ENCODE peak calls at places on chromosome 16, in seven cellular contexts. Z, T, N, L, I, M and R are unnamed samples.
A peak's percentile ranks its signal among the peaks of the same experiment; 100 is the strongest.

GRCh38 chr16:75019007-75019406 is 20.2 kb downstream of the ZNRF1 start:
- DNase-seq in N (no peak), Z (no peak), M (no peak), I (no peak), L (no peak), T (no peak), R (no peak)

GRCh38 chr16:78703951-78704350 is 604.5 kb downstream of the WWOX start:
- DNase-seq in I (no peak), M (no peak), N (no peak), Z (no peak), L (no peak), T (no peak), R (no peak)

GRCh38 chr16:89295071-89295900 is 77.8 kb downstream of the ZNF778 start:
- DNase-seq in I (no peak), Z (no peak), T (no peak), M (no peak), N (no peak), L (no peak), R (no peak)

GRCh38 chr16:67481561-67482259 is 753 bp upstream of the ATP6V0D1 start:
- DNase-seq in T (peak; percentile 75), M (peak; percentile 61), Z (peak; percentile 70), I (peak; percentile 60), N (peak; percentile 33), L (peak; percentile 57), R (peak; percentile 69)

GRCh38 chr16:89749637-89750036 is 28.3 kb downstream of the ZNF276 start:
- DNase-seq in N (peak; percentile 18), I (peak; percentile 76), Z (peak; percentile 61), T (no peak), L (no peak), M (no peak), R (peak; percentile 47)

GRCh38 chr16:84950906-84951305 is 60.4 kb downstream of the ZDHHC7 start:
- DNase-seq in N (no peak), M (no peak), L (no peak), I (no peak), T (no peak), Z (no peak), R (no peak)

GRCh38 chr16:68375801-68376536 is 65.2 kb downstream of the PRMT7 start:
- DNase-seq in I (no peak), L (no peak), T (no peak), M (no peak), Z (no peak), N (no peak), R (no peak)

GRCh38 chr16:64983983-64984382 is 137.9 kb downstream of the CDH11 start:
- DNase-seq in L (peak; percentile 21), N (peak; percentile 7), T (no peak), Z (no peak), M (peak; percentile 62), I (no peak), R (peak; percentile 2)

GRCh38 chr16:89842471-89843408 is 14.5 kb downstream of the SPIRE2 start:
- DNase-seq in I (no peak), N (no peak), L (no peak), Z (no peak), M (no peak), T (no peak), R (no peak)

GRCh38 chr16:4498546-4499195 is 22.5 kb downstream of the HMOX2 start:
- DNase-seq in I (no peak), T (no peak), M (no peak), N (no peak), L (no peak), Z (no peak), R (no peak)

GRCh38 chr16:30875881-30876791 is 17.7 kb downstream of the BCL7C start:
- DNase-seq in T (peak; percentile 61), I (no peak), M (no peak), N (no peak), L (peak; percentile 35), Z (peak; percentile 27), R (peak; percentile 83)

GRCh38 chr16:66263168-66263972 is 103.1 kb upstream of the CDH5 start:
- DNase-seq in I (no peak), N (no peak), M (no peak), T (no peak), L (no peak), Z (no peak), R (no peak)

GRCh38 chr16:86044881-86045600 is 146.1 kb downstream of the IRF8 start:
- DNase-seq in I (no peak), T (peak; percentile 56), M (no peak), N (no peak), L (no peak), Z (peak; percentile 24), R (peak; percentile 72)

GRCh38 chr16:27781195-27781524 is 231.2 kb downstream of the KATNIP start:
- DNase-seq in L (no peak), Z (no peak), N (no peak), T (no peak), I (no peak), M (no peak), R (no peak)

GRCh38 chr16:29664133-29664912 is 1.3 kb downstream of the SPN start:
- DNase-seq in N (no peak), M (no peak), T (no peak), I (peak; percentile 70), Z (peak; percentile 32), L (no peak), R (no peak)

GRCh38 chr16:12387786-12388185 is 411.3 kb downstream of the SNX29 start:
- DNase-seq in L (no peak), N (no peak), T (no peak), I (no peak), M (no peak), Z (no peak), R (no peak)

DNA sequence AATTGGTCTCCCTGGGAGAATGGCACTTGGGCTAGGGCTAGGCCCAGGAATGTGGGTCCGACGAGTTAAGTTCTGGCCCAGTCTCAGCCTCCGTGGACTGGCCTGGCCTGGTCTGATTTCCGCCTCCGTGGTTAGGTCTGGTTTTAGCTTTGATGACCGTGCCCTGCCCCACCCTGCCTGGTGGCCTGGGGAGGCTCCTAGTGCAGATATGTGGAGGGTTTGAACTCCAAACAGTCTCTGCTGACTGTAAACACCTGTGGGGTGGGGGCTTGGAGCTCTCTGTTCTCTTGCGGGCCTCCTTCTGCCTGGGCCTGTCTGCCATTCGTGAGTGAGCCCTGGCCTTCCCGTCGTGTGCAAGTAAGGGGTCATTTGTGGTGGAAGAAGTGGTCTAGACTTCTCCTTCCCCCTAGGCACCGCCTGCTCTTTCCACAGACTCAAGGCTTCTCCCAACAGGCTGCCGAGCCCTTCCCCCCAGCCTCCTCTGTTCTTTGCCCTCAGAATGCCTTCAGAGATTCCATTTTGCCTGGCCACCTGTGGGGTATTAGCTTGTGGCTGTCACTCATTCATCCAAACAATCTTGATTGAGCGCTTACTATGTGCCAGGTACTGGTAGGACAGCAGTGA is 1.5 kb downstream of the ATP6V0C start:
- DNase-seq in M (no peak), I (no peak), N (no peak), Z (no peak), T (no peak), L (peak; percentile 50), R (peak; percentile 56)
- H3K27ac ChIP-seq in M (peak overlapping the region; percentile 99), I (peak overlapping the region; percentile 98), N (peak overlapping the region; percentile 100), Z (peak overlapping the region; percentile 98), T (peak overlapping the region; percentile 100), L (peak overlapping the region; percentile 87), R (peak overlapping the region; percentile 95)

GRCh38 chr16:62225675-62226074 is 189.4 kb upstream of the CDH8 start:
- DNase-seq in I (peak; percentile 77), T (peak; percentile 54), N (peak; percentile 35), Z (peak; percentile 60), L (peak; percentile 89), M (peak; percentile 93), R (peak; percentile 48)
- H3K4me3 ChIP-seq in I (no peak overlapping the region), T (no peak overlapping the region), N (no peak overlapping the region), Z (no peak overlapping the region), L (no peak overlapping the region), M (no peak overlapping the region), R (no peak overlapping the region)

DNA sequence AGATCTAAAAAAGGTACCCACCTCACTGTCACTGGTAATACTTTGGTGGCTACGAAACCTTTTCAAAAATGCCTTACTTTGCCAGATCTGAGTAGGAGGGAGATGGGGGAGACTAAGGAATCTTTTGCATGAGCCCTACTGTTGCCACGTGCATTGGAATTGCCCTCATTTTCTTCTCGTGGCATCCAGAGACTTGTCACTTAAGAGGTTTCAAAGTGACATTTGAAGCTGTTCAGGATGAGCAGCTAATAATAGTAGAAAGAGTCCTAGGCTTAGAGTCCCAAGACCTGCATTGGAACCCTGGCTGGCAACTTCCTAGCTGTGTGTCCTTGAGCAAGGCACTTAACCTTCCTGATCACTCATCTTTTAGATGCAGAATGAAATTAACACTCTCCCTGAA is 43.5 kb downstream of the GPRC5B start:
- DNase-seq in L (no peak), T (no peak), M (no peak), I (no peak), N (no peak), Z (no peak), R (no peak)
- H3K9me3 ChIP-seq in L (no peaks in the 10 kb centered on the region), T (no peaks in the 10 kb centered on the region), M (no peaks in the 10 kb centered on the region), I (no peaks in the 10 kb centered on the region), N (no peaks in the 10 kb centered on the region), Z (no peaks in the 10 kb centered on the region), R (no peaks in the 10 kb centered on the region)

DNA sequence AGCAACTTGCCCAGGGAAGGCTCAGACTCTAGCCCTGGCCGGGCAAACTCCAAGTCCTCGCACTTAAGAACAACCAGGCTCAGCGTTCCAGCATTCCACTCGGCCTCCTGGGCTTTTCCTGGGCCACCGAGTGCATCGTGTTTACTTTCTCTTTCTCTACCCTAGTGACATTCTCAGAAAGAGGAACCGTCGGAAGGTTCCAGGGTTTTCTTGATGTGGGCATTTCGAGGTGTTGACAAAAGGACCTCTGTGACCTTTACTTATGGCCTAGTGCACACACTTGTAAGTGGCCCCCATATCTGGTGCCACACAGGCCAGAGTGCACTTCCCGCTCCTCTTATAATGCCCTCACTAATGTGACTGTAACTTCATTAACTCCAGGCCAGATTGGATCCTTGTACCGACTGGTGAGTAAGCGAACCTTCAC is 3.1 kb upstream of the BANP start:
- DNase-seq in L (no peak), Z (no peak), I (no peak), M (no peak), T (no peak), N (peak; percentile 51), R (peak; percentile 76)
- H3K27ac ChIP-seq in L (no peak overlapping the region), Z (peak overlapping the region; percentile 20), I (peak overlapping the region; percentile 75), M (peak overlapping the region; percentile 50), T (peak overlapping the region; percentile 25), N (peak overlapping the region; percentile 45), R (peak overlapping the region; percentile 79)

GRCh38 chr16:69706975-69707340 is 19.4 kb downstream of the NQO1 start:
- DNase-seq in T (no peak), I (no peak), N (no peak), M (no peak), L (no peak), Z (no peak), R (no peak)
- H3K4me3 ChIP-seq in T (no peak overlapping the region), I (no peak overlapping the region), N (no peak overlapping the region), M (no peak overlapping the region), L (no peak overlapping the region), Z (no peak overlapping the region), R (no peak overlapping the region)

GRCh38 chr16:60811657-60812056 is 1224.6 kb downstream of the CDH8 start:
- DNase-seq in Z (no peak), N (no peak), L (no peak), I (no peak), T (no peak), M (no peak), R (no peak)
- H3K9me3 ChIP-seq in Z (peaks cover 4% of the 10 kb centered on the region), N (peaks cover 9% of the 10 kb centered on the region), L (no peaks in the 10 kb centered on the region), I (peaks cover 8% of the 10 kb centered on the region), T (no peaks in the 10 kb centered on the region), M (no peaks in the 10 kb centered on the region), R (no peaks in the 10 kb centered on the region)